ENCODE peak calls at places on chromosome 6, in nine cellular contexts. G is cardiac muscle cell, T is fibroblast of mammary gland, S is epithelial cell of esophagus, X is coronary artery, Y is BJ, R is transverse colon, P is sigmoid colon, J is mammary epithelial cell. V is an unnamed sample.

GRCh38 chr6:7243188-7243942 is 69.6 kb downstream of the SSR1 start:
- DNase-seq in T (peak; percentile 70), G (peak; percentile 75), P (no peak), X (no peak), J (peak; percentile 44), S (peak; percentile 63), R (peak; percentile 40), Y (peak; percentile 27), V (peak; percentile 58)

GRCh38 chr6:39330057-39330456 is 7.6 kb upstream of the KCNK16 start:
- DNase-seq in T (no peak), P (no peak), S (no peak), G (no peak), Y (no peak), R (no peak), X (no peak), J (no peak), V (no peak)

GRCh38 chr6:44661221-44661609 is 273.7 kb downstream of the CDC5L start:
- DNase-seq in X (no peak), Y (peak; percentile 89), G (no peak), S (peak; percentile 92), J (peak; percentile 86), P (no peak), R (no peak), T (no peak), V (peak; percentile 98)

GRCh38 chr6:41503841-41504525 is 42.2 kb upstream of the FOXP4 start:
- DNase-seq in X (no peak), J (peak; percentile 16), P (no peak), S (no peak), T (no peak), G (peak; percentile 80), Y (no peak), R (no peak), V (peak; percentile 42)

GRCh38 chr6:146905313-146905712 is 298.9 kb upstream of the STXBP5 start:
- DNase-seq in P (no peak), J (peak; percentile 86), R (no peak), X (no peak), Y (peak; percentile 45), T (peak; percentile 72), S (peak; percentile 21), G (peak; percentile 62), V (peak; percentile 81)

GRCh38 chr6:72580281-72580940 is 41.5 kb upstream of the KCNQ5 start:
- DNase-seq in T (peak; percentile 77), X (no peak), R (no peak), G (peak; percentile 89), J (peak; percentile 67), Y (peak; percentile 63), S (peak; percentile 81), P (no peak), V (peak; percentile 91)

GRCh38 chr6:33161354-33162320 is 30.6 kb downstream of the COL11A2 start:
- DNase-seq in J (peak; percentile 42), X (peak; percentile 88), P (peak; percentile 89), Y (no peak), S (peak; percentile 59), T (peak; percentile 42), R (peak; percentile 85), G (peak; percentile 73), V (peak; percentile 56)

GRCh38 chr6:43984442-43985321 is 142.6 kb downstream of the MRPL14 start:
- DNase-seq in P (peak; percentile 61), X (no peak), Y (no peak), J (no peak), T (peak; percentile 30), G (peak; percentile 26), R (no peak), S (no peak), V (no peak)

GRCh38 chr6:56399250-56399671 is 151.9 kb upstream of the COL21A1 start:
- DNase-seq in T (peak; percentile 26), R (no peak), X (no peak), G (peak; percentile 35), J (no peak), P (no peak), S (no peak), Y (no peak), V (no peak)

GRCh38 chr6:170260686-170261085 is 30.2 kb downstream of the DLL1 start:
- DNase-seq in S (no peak), P (peak; percentile 17), Y (no peak), G (no peak), R (no peak), X (no peak), J (no peak), T (no peak), V (no peak)

GRCh38 chr6:42618686-42619085 is 54.9 kb downstream of the UBR2 start:
- DNase-seq in Y (peak; percentile 43), G (peak; percentile 2), X (no peak), S (peak; percentile 88), J (peak; percentile 12), R (no peak), P (no peak), T (peak; percentile 94), V (peak; percentile 95)

GRCh38 chr6:21935561-21936028 is 342.0 kb downstream of the SOX4 start:
- DNase-seq in J (peak; percentile 51), T (peak; percentile 72), R (peak; percentile 32), Y (no peak), S (peak; percentile 61), X (no peak), P (no peak), G (peak; percentile 63), V (peak; percentile 76)

GRCh38 chr6:159309723-159310122 is 140.5 kb downstream of the FNDC1 start:
- DNase-seq in X (no peak), P (no peak), S (no peak), R (no peak), Y (no peak), J (no peak), G (no peak), T (no peak), V (no peak)

GRCh38 chr6:7311920-7312615 is 931 bp downstream of the SSR1 start:
- DNase-seq in X (no peak), Y (no peak), T (peak; percentile 55), J (peak; percentile 40), G (no peak), P (no peak), R (no peak), S (peak; percentile 55), V (peak; percentile 47)

GRCh38 chr6:106626485-106626884 is 2.8 kb downstream of the RTN4IP1 start:
- DNase-seq in X (no peak), T (no peak), J (no peak), Y (no peak), G (no peak), S (no peak), P (no peak), R (no peak), V (no peak)
- TF ChIP-seq CTCF in X (no peak), T (no peak), J (no peak), Y (no peak), G (no peak), S (no peak), P (no peak), R (no peak), V (no peak)

GRCh38 chr6:157755032-157755751 is 67.9 kb upstream of the SNX9 start:
- DNase-seq in T (no peak), R (no peak), G (no peak), X (no peak), P (no peak), S (peak; percentile 36), J (no peak), Y (peak; percentile 26), V (no peak)
- H3K4me3 ChIP-seq in T (no peak overlapping the region), R (no peak overlapping the region), G (no peak overlapping the region), X (no peak overlapping the region), P (no peak overlapping the region), S (no peak overlapping the region), J (no peak overlapping the region), Y (no peak overlapping the region), V (no peak overlapping the region)

DNA sequence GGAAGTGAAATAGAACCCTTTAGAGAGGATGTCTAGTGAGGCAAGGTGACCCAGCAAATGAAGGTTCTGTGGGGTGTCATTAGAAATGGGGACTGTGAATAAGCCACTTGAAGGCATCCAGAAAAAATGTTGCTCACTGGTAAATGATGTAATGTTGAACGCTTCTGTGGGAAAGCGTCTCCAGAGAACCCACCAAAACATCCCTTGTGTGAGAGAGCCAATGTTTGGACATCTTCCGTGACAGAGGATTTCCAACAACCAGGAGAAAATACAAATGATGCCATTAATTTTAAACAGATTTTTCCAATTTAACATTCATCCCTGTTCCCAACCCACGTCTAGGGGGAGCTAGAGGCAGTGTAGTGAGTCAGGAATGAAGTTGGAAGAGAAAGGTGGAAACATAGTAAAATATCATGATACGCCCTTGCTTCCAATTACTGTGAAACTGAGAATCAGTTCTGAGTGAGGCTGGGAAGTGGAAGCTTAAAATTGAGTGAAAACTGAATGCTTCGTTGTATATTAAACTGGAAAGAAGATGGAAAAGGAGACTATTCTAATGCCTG is 584.2 kb downstream of the CD109 start:
- DNase-seq in X (no peak), S (no peak), T (peak; percentile 25), J (no peak), Y (no peak), P (no peak), G (no peak), R (no peak), V (peak; percentile 88)
- TF ChIP-seq CTCF in X (no peak), S (peak; percentile 31), T (peak; percentile 53), J (peak; percentile 39), Y (peak; percentile 34), P (no peak), G (peak; percentile 30), R (no peak), V (peak; percentile 65)

GRCh38 chr6:17299222-17299621 is 18.1 kb downstream of the RBM24 start:
- DNase-seq in P (no peak), G (no peak), R (no peak), S (no peak), T (no peak), J (no peak), Y (no peak), X (no peak), V (no peak)

GRCh38 chr6:17293395-17293794 is 12.2 kb downstream of the RBM24 start:
- DNase-seq in P (no peak), R (no peak), Y (no peak), T (no peak), X (no peak), G (no peak), J (no peak), S (no peak), V (no peak)

GRCh38 chr6:17300637-17301036 is 19.5 kb downstream of the RBM24 start:
- DNase-seq in S (no peak), X (no peak), Y (no peak), P (no peak), T (no peak), J (no peak), G (no peak), R (no peak), V (no peak)

GRCh38 chr6:17298257-17298656 is 17.1 kb downstream of the RBM24 start:
- DNase-seq in J (no peak), G (no peak), X (no peak), R (no peak), Y (no peak), S (no peak), T (no peak), P (no peak), V (no peak)

DNA sequence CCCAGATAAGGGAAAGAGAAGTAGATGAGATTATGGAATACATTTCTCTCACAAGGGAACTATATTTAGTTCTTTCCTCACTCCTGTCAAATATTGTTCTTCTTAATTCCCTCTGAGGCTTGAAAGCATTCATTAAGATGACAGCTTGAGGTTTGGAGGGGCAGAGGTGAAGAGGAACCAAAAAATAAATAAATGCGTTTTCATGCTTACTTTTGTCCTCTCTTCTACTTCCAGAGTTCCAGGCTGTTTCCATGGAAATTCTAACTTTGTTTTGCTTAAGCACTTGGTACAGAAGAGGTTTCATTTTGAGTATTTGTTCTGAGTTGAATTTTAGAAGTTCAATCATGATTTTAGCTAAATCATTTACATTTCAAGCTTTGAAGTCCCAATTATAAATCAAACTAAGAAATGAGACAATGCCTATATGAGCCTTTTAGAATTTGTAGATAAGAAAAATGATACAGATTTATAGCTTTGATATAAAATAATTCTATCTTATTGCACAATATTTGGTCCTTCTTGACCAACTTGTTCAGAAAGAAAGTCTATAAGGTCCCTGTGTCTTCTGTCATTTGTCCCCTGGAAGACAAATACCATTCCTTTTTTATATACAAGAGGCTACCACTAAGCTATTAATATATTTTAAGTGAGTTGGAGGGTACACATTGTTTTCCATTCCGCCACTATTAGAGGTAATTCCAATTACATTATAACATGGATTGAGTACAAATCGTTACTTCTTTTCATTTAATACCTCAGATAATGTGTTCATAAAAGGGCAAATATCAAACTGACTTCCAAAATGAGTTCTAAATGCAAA is 16.3 kb downstream of the RBM24 start:
- DNase-seq in X (no peak), T (no peak), J (no peak), Y (no peak), S (no peak), R (no peak), P (no peak), G (peak; percentile 9), V (no peak)
- H3K4me3 ChIP-seq in X (no peak overlapping the region), T (no peak overlapping the region), J (no peak overlapping the region), Y (no peak overlapping the region), S (no peak overlapping the region), R (no peak overlapping the region), P (no peak overlapping the region), G (no peak overlapping the region), V (no peak overlapping the region)